ENCODE peak calls at places on chromosomes 2 and 18, in seven cellular contexts. M, C, S, P, F, R and H are unnamed samples.
A peak's percentile ranks its signal among the peaks of the same experiment; 100 is the strongest.

GRCh38 chr2:241009191-241009590 is 10.8 kb downstream of the SNED1 start:
- DNase-seq in M (peak; percentile 8), C (no peak), S (no peak), P (no peak), F (no peak), R (no peak), H (no peak)

GRCh38 chr2:109662889-109663288 is 48.7 kb downstream of the SOWAHC start:
- DNase-seq in M (no peak), C (no peak), S (no peak), P (no peak), F (no peak), R (no peak), H (no peak)

GRCh38 chr2:177332992-177333388 is 59.6 kb upstream of the AGPS start:
- DNase-seq in M (no peak), C (no peak), S (no peak), P (no peak), F (no peak), R (no peak), H (no peak)

GRCh38 chr2:62266433-62267038 is 70.6 kb downstream of the B3GNT2 start:
- DNase-seq in M (no peak), C (no peak), S (peak; percentile 65), P (no peak), F (no peak), R (no peak), H (no peak)

GRCh38 chr2:12501469-12502147 is 215.1 kb upstream of the TRIB2 start:
- DNase-seq in M (no peak), C (no peak), S (no peak), P (peak; percentile 44), F (peak; percentile 42), R (peak; percentile 50), H (no peak)

GRCh38 chr2:98683728-98684127 is 47.2 kb downstream of the MGAT4A start:
- DNase-seq in M (no peak), C (no peak), S (no peak), P (no peak), F (no peak), R (no peak), H (no peak)

GRCh38 chr18:31577195-31577594 is 14.5 kb upstream of the TTR start:
- DNase-seq in M (no peak), C (no peak), S (no peak), P (no peak), F (no peak), R (no peak), H (no peak)

GRCh38 chr2:240502059-240502429 is 55.7 kb downstream of the ANKMY1 start:
- DNase-seq in M (no peak), C (no peak), S (no peak), P (no peak), F (no peak), R (no peak), H (no peak)

GRCh38 chr2:49807689-49808088 is 653.4 kb upstream of the FSHR start:
- DNase-seq in M (no peak), C (no peak), S (no peak), P (no peak), F (no peak), R (no peak), H (no peak)

GRCh38 chr2:199197448-199197847 is 260.3 kb downstream of the SATB2 start:
- DNase-seq in M (no peak), C (no peak), S (peak; percentile 31), P (no peak), F (no peak), R (no peak), H (no peak)

GRCh38 chr18:73670046-73670445 is 477.6 kb downstream of the FBXO15 start:
- DNase-seq in M (no peak), C (no peak), S (no peak), P (no peak), F (no peak), R (no peak), H (no peak)

GRCh38 chr2:234682492-234683228 is 185.8 kb upstream of the ARL4C start:
- DNase-seq in M (no peak), C (no peak), S (peak; percentile 23), P (no peak), F (no peak), R (no peak), H (no peak)

GRCh38 chr2:199922856-199923255 is 11.8 kb downstream of the C2orf69 start:
- DNase-seq in M (no peak), C (no peak), S (no peak), P (no peak), F (no peak), R (no peak), H (no peak)

GRCh38 chr18:61435064-61435652 is 101.9 kb downstream of the CDH20 start:
- DNase-seq in M (no peak), C (no peak), S (no peak), P (no peak), F (peak; percentile 3), R (no peak), H (no peak)

GRCh38 chr2:105617631-105618350 is 126.9 kb upstream of the NCK2 start:
- DNase-seq in M (peak; percentile 41), C (no peak), S (no peak), P (no peak), F (no peak), R (no peak), H (no peak)